ENCODE peak calls at places on chromosomes 7 and 10, in eight cellular contexts. Q, Y, U, P, W, C, G and N are unnamed samples. For H3K4me1, the result is how much of the 10 kb centered on the place peaks cover.

GRCh38 chr7:2628137-2628482 is 3.7 kb upstream of the TTYH3 start:
- DNase-seq in Q (no peak), Y (no peak), U (no peak), P (no peak), W (no peak), C (no peak), G (peak), N (no peak)

GRCh38 chr10:133471300-133472109 is 17.8 kb downstream of the SCART1 start:
- DNase-seq in Q (no peak), Y (no peak), U (no peak), P (no peak), W (no peak), C (no peak), G (no peak), N (no peak)

GRCh38 chr7:66413379-66414114 is 208.4 kb downstream of the TPST1 start:
- DNase-seq in Q (peak), Y (peak), U (no peak), P (peak), W (peak), C (peak), G (peak), N (peak)

GRCh38 chr7:18855796-18856195 is 261.6 kb downstream of the TWIST1 start:
- DNase-seq in Q (no peak), Y (no peak), U (no peak), P (peak), W (no peak), C (no peak), G (no peak), N (no peak)

GRCh38 chr10:108911814-108912541 is 1011.3 kb downstream of the XPNPEP1 start:
- DNase-seq in Q (peak), Y (no peak), U (no peak), P (peak), W (peak), C (no peak), G (peak), N (no peak)

GRCh38 chr10:75708060-75708459 is 276.6 kb downstream of the LRMDA start:
- DNase-seq in Q (no peak), Y (no peak), U (no peak), P (no peak), W (no peak), C (no peak), G (no peak), N (no peak)

GRCh38 chr10:99859585-99859984 is 77.1 kb downstream of the ABCC2 start:
- DNase-seq in Q (peak), Y (no peak), U (no peak), P (no peak), W (no peak), C (peak), G (no peak), N (no peak)

GRCh38 chr7:23474098-23474828 is 4.0 kb upstream of the IGF2BP3 start:
- DNase-seq in Q (peak), Y (peak), U (peak), P (peak), W (peak), C (peak), G (peak), N (peak)

GRCh38 chr7:134714791-134715190 is 64.6 kb upstream of the CALD1 start:
- DNase-seq in Q (no peak), Y (no peak), U (no peak), P (no peak), W (no peak), C (no peak), G (no peak), N (no peak)

GRCh38 chr7:151008511-151009323 is 15.6 kb downstream of the ATG9B start:
- DNase-seq in Q (peak), Y (no peak), U (peak), P (no peak), W (peak), C (peak), G (peak), N (peak)

GRCh38 chr7:138435231-138435919 is 24.7 kb upstream of the TRIM24 start:
- DNase-seq in Q (no peak), Y (no peak), U (no peak), P (no peak), W (no peak), C (no peak), G (no peak), N (no peak)

GRCh38 chr10:72016608-72017310 is 52.6 kb downstream of the CHST3 start:
- DNase-seq in Q (no peak), Y (peak), U (no peak), P (no peak), W (no peak), C (no peak), G (no peak), N (no peak)

GRCh38 chr7:3649250-3649649 is 348.2 kb downstream of the SDK1 start:
- DNase-seq in Q (no peak), Y (no peak), U (no peak), P (peak), W (no peak), C (no peak), G (no peak), N (no peak)

GRCh38 chr10:34717429-34717828 is 97.7 kb downstream of the PARD3 start:
- DNase-seq in Q (no peak), Y (peak), U (no peak), P (no peak), W (no peak), C (no peak), G (no peak), N (no peak)

GRCh38 chr7:25658375-25658774 is 430.1 kb upstream of the NPVF start:
- DNase-seq in Q (no peak), Y (no peak), U (no peak), P (no peak), W (no peak), C (no peak), G (no peak), N (no peak)

GRCh38 chr10:7988985-7989384 is 65.5 kb upstream of the GATA3 start:
- DNase-seq in Q (no peak), Y (no peak), U (no peak), P (no peak), W (no peak), C (peak), G (no peak), N (no peak)

GRCh38 chr7:82410461-82410860 is 33.1 kb downstream of the CACNA2D1 start:
- DNase-seq in Q (peak), Y (peak), U (peak), P (no peak), W (no peak), C (no peak), G (no peak), N (no peak)

GRCh38 chr10:79414714-79415113 is 30.7 kb downstream of the ZCCHC24 start:
- DNase-seq in Q (no peak), Y (no peak), U (no peak), P (no peak), W (no peak), C (no peak), G (no peak), N (no peak)
- H3K27ac ChIP-seq in Q (no peak), Y (no peak), U (no peak), P (no peak), W (no peak), C (no peak), G (no peak), N (no peak)

GRCh38 chr10:110842305-110842952 is 29.3 kb upstream of the PDCD4 start:
- DNase-seq in Q (no peak), Y (no peak), U (peak), P (no peak), W (no peak), C (peak), G (no peak), N (no peak)

GRCh38 chr10:110843031-110843430 is 28.7 kb upstream of the PDCD4 start:
- DNase-seq in Q (no peak), Y (no peak), U (peak), P (no peak), W (no peak), C (peak), G (no peak), N (peak)

GRCh38 chr10:110845372-110845755 is 26.4 kb upstream of the PDCD4 start:
- DNase-seq in Q (no peak), Y (no peak), U (no peak), P (no peak), W (no peak), C (no peak), G (no peak), N (no peak)

GRCh38 chr10:110844617-110844881 is 27.2 kb upstream of the PDCD4 start:
- DNase-seq in Q (no peak), Y (no peak), U (no peak), P (no peak), W (no peak), C (no peak), G (no peak), N (no peak)

DNA sequence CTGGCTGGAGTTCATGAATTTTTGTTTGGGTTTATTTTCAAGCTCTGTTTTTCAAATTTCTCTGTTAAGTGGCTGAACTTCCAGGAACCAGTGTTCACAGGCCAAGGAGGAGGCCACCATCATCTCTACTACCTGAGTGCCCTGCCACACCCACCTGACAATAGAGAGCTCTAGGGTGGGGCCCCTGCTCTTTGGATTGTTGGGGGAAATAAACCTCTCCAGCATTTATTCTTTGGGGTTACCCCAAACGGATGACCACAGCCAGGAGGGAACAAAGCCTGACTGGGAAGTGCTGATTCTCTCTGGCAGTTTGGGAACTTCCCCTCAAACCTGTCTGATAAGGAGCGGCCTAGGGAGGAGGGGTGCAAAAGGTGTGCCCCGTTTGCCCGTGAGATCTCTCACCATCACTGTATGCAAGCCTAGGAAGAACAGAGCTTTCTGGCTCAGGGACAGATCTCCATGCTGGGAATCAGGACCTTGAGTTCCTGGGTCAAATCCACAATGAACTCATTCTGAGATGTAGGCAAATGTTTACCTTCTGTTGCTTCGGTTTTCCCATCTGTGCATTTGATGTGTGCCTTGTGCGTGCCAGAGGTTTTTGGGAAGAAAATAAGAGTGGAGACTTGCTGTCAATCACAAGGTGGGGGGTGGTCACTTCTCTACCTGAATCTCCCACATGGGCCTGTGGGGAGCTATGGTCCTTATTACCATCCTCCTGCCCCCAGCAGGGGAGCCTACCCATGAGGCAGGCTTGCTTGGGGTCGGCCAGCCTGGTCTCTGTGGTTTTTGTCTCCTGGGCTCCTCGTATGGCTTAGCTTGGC is 27.7 kb upstream of the PDCD4 start:
- DNase-seq in Q (no peak), Y (no peak), U (no peak), P (no peak), W (no peak), C (peak), G (no peak), N (no peak)
- H3K4me1 ChIP-seq in Q (under half), Y (under half), U (half or more), P (under half), W (under half), C (half or more), G (under half), N (under half)

DNA sequence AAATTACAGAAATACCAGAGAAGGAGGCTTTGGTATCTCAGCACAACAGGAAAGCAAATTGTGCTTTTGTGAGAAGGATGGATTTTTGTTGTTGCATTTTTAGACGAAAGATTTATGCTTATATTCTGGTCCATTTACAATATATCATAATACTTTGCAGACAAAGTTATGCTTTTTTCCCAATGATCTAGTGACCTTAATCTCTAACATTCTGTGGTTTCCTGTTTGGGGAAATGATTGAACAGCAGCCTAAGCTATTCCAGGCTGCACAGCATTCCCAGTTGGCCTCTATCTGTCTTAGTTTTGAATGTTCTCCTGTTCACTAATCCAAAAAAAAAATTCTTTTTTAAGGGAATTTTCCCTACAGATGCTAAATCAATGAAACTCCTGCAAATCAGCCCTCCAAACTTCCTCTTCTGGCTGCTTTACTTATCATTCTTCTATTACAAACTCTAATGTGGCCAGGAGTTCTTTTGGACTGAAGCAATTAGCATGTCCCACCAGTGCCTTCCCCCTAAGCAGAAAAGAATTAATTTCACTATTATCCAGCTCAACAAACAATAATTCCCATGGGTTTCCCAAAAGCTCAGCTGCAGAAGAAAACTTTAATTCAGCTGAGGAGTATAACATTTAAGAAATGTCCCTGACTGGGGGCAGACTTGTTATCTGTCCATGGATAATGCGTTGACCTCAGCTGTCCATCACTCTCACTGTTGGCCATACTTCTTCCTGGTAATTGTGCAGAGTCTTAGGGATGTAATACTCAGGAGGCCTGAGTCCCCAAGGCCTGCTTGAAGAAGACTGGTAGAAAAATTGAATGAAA is 81.8 kb upstream of the TRIL start:
- DNase-seq in Q (no peak), Y (no peak), U (no peak), P (no peak), W (no peak), C (no peak), G (no peak), N (no peak)
- H3K4me3 ChIP-seq in Q (no peak), Y (no peak), U (no peak), P (no peak), W (no peak), C (no peak), G (no peak), N (no peak)

DNA sequence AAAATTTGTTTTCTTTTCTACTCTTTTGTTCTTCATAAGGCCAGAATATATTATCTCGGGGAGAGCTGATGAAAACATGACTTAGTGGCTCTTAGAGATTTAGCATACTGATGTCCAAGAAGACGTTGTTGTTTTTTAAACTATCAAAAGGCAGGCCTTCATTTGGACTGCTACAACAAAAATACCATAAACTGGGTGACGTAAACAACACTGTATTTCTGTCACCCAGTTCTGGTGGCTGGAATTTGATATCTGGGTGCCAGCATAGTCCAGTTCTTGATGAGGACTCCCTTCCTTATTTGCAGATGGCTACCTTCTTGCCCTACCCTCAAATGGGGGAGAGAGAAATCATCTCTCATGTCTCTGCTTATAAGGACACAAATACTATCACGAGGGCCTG is 25.3 kb downstream of the ACTA2 start:
- DNase-seq in Q (no peak), Y (no peak), U (no peak), P (no peak), W (no peak), C (no peak), G (no peak), N (no peak)
- H3K27ac ChIP-seq in Q (no peak), Y (peak), U (no peak), P (peak), W (peak), C (no peak), G (no peak), N (no peak)

DNA sequence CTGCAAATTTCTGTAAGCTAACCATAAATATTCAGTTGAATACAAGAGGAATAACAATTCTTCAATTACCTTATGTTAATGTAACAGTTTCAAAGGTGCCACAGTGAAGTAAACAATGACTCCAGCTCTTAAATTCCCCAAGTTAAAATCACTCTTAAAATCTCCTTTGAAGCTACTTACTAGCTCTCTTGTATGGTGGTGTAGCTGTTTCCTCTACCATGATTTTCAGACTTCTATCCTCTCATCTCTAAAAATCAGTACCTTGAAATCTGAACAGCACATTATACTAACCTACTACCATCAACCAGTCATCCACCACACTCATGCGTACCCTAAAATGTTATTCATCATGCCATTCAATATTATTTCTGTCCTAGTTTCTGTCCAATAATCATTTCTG is 29.6 kb downstream of the JMJD1C start:
- DNase-seq in Q (no peak), Y (no peak), U (no peak), P (no peak), W (no peak), C (no peak), G (no peak), N (no peak)
- H3K4me1 ChIP-seq in Q (half or more), Y (under half), U (under half), P (under half), W (half or more), C (under half), G (under half), N (under half)

GRCh38 chr10:89207181-89207800 is at the start of gene CH25H:
- DNase-seq in Q (peak), Y (peak), U (peak), P (peak), W (peak), C (no peak), G (peak), N (peak)

GRCh38 chr10:89209718-89210117 is 2.6 kb upstream of the CH25H start:
- DNase-seq in Q (no peak), Y (no peak), U (no peak), P (no peak), W (no peak), C (no peak), G (no peak), N (no peak)

GRCh38 chr10:89210794-89211425 is 3.8 kb upstream of the CH25H start:
- DNase-seq in Q (no peak), Y (no peak), U (no peak), P (peak), W (no peak), C (no peak), G (no peak), N (no peak)

GRCh38 chr10:89206402-89207180 is 526 bp downstream of the CH25H start:
- DNase-seq in Q (no peak), Y (no peak), U (no peak), P (peak), W (peak), C (no peak), G (peak), N (peak)

DNA sequence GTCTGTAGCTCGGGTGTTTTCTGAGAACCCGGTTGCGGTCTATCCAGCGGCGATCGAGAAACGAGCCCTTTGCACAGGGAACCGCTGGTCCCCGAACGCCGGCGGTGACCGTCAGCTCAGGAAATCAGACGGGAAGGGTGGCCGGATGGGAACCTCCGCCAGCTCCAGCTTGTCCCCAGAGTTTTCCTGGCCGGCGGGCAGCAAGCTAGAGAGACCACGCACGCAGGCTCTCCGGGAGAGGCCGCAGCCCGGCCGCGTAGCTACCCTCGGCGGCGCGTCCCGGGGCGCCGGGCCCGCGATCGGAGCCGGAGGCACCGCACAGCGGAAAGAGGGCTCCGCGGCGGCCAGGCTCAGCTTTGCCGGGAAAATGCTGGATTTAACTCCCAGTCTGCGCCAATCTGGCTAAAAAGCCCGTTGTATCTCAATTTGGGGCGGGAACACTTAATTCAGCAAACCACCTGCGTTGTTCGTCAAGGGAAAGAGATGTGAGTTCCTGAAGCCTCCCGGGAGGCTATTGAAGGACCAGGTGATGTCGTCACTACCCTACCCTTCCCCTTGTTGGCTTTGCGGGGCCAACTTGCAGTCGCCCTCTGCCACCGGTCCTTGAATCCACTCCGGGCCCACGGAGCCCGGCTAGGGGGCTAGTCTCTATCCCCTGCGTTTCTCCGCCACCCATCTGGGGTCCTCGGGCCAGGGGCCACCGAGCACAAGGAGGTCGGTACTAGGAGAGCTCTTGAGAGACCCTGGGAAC is 859 bp upstream of the CH25H start:
- DNase-seq in Q (peak), Y (no peak), U (no peak), P (no peak), W (peak), C (no peak), G (peak), N (peak)
- H3K4me3 ChIP-seq in Q (peak), Y (peak), U (no peak), P (peak), W (peak), C (no peak), G (peak), N (peak)

GRCh38 chr10:1194161-1194560 is 138.0 kb downstream of the WDR37 start:
- DNase-seq in Q (no peak), Y (no peak), U (no peak), P (no peak), W (no peak), C (no peak), G (no peak), N (no peak)

GRCh38 chr10:1197384-1197783 is 141.2 kb downstream of the WDR37 start:
- DNase-seq in Q (no peak), Y (no peak), U (no peak), P (no peak), W (no peak), C (no peak), G (no peak), N (no peak)

GRCh38 chr10:1193561-1193960 is 137.4 kb downstream of the WDR37 start:
- DNase-seq in Q (no peak), Y (no peak), U (no peak), P (no peak), W (no peak), C (no peak), G (no peak), N (no peak)

GRCh38 chr10:1196656-1197055 is 140.5 kb downstream of the WDR37 start:
- DNase-seq in Q (no peak), Y (no peak), U (no peak), P (no peak), W (no peak), C (no peak), G (no peak), N (no peak)

DNA sequence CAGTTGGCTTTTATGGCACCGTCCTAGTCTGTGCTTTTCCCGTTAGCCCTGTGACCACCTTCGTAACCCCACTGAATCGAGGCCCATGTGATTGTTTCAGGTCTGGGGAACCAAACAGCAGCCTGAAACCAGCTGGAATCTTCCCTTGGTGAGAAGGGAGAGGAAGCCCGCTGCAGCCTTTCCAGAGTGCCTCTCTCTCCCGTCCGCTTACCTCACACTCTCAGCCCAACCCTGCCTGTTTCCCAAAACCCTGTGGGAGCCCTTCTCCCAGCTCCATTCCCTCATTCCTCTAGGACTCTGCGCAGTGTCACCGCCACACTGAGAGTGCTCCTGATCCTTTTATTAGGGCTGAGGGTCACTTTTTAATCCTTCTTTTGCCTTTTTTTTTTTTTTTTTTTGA is 139.6 kb downstream of the WDR37 start:
- DNase-seq in Q (peak), Y (no peak), U (no peak), P (no peak), W (no peak), C (no peak), G (no peak), N (no peak)
- H3K27ac ChIP-seq in Q (no peak), Y (no peak), U (no peak), P (no peak), W (no peak), C (no peak), G (no peak), N (no peak)